ENCODE peak calls at places on chromosome 17, in six cellular contexts. One of them, this sample, is unnamed.

GRCh38 chr17:13181683-13182082 is 163.9 kb upstream of the ELAC2 start:
- DNase-seq in mesendoderm: no peak
- DNase-seq in stimulated activated CD4-positive, alpha-beta T cell treated with anti-CD3 and anti-CD28 coated beads, Interleukin-12 subunit alpha, Interleukin-12 subunit beta, amount 100 ng/mL, for 24 hours: no peak
- DNase-seq in GM04504: no peak
- DNase-seq in T-helper 17 cell: no peak
- DNase-seq in fibroblast of lung: no peak
- DNase-seq in this sample: no peak

GRCh38 chr17:28888832-28889231 is 8.7 kb downstream of the FLOT2 start:
- DNase-seq in mesendoderm: no peak
- DNase-seq in T-helper 17 cell: no peak
- DNase-seq in fibroblast of lung: no peak
- DNase-seq in stimulated activated CD4-positive, alpha-beta T cell treated with anti-CD3 and anti-CD28 coated beads, Interleukin-12 subunit alpha, Interleukin-12 subunit beta, amount 100 ng/mL, for 24 hours: no peak
- DNase-seq in GM04504: no peak
- DNase-seq in this sample: no peak

GRCh38 chr17:56756536-56756935 is 77.2 kb downstream of the C17orf67 start:
- DNase-seq in mesendoderm: no peak
- DNase-seq in stimulated activated CD4-positive, alpha-beta T cell treated with anti-CD3 and anti-CD28 coated beads, Interleukin-12 subunit alpha, Interleukin-12 subunit beta, amount 100 ng/mL, for 24 hours: no peak
- DNase-seq in T-helper 17 cell: no peak
- DNase-seq in fibroblast of lung: peak
- DNase-seq in GM04504: peak
- DNase-seq in this sample: no peak

GRCh38 chr17:79572136-79572915 is 38.5 kb downstream of the RBFOX3 start:
- DNase-seq in stimulated activated CD4-positive, alpha-beta T cell treated with anti-CD3 and anti-CD28 coated beads, Interleukin-12 subunit alpha, Interleukin-12 subunit beta, amount 100 ng/mL, for 24 hours: no peak
- DNase-seq in GM04504: no peak
- DNase-seq in T-helper 17 cell: no peak
- DNase-seq in fibroblast of lung: no peak
- DNase-seq in mesendoderm: peak
- DNase-seq in this sample: no peak

GRCh38 chr17:65190467-65191095 is 53.4 kb downstream of the RGS9 start:
- DNase-seq in T-helper 17 cell: no peak
- DNase-seq in stimulated activated CD4-positive, alpha-beta T cell treated with anti-CD3 and anti-CD28 coated beads, Interleukin-12 subunit alpha, Interleukin-12 subunit beta, amount 100 ng/mL, for 24 hours: no peak
- DNase-seq in mesendoderm: no peak
- DNase-seq in fibroblast of lung: peak
- DNase-seq in GM04504: no peak
- DNase-seq in this sample: no peak

GRCh38 chr17:4576729-4577322 is 7.5 kb upstream of the SMTNL2 start:
- DNase-seq in fibroblast of lung: peak
- DNase-seq in stimulated activated CD4-positive, alpha-beta T cell treated with anti-CD3 and anti-CD28 coated beads, Interleukin-12 subunit alpha, Interleukin-12 subunit beta, amount 100 ng/mL, for 24 hours: no peak
- DNase-seq in mesendoderm: peak
- DNase-seq in T-helper 17 cell: no peak
- DNase-seq in GM04504: no peak
- DNase-seq in this sample: no peak

GRCh38 chr17:18129041-18129502 is 20.5 kb downstream of the MYO15A start:
- DNase-seq in fibroblast of lung: peak
- DNase-seq in GM04504: no peak
- DNase-seq in stimulated activated CD4-positive, alpha-beta T cell treated with anti-CD3 and anti-CD28 coated beads, Interleukin-12 subunit alpha, Interleukin-12 subunit beta, amount 100 ng/mL, for 24 hours: no peak
- DNase-seq in mesendoderm: no peak
- DNase-seq in T-helper 17 cell: no peak
- DNase-seq in this sample: peak

GRCh38 chr17:73028311-73028755 is 64.2 kb downstream of the SLC39A11 start:
- DNase-seq in stimulated activated CD4-positive, alpha-beta T cell treated with anti-CD3 and anti-CD28 coated beads, Interleukin-12 subunit alpha, Interleukin-12 subunit beta, amount 100 ng/mL, for 24 hours: no peak
- DNase-seq in T-helper 17 cell: no peak
- DNase-seq in GM04504: no peak
- DNase-seq in fibroblast of lung: peak
- DNase-seq in mesendoderm: no peak
- DNase-seq in this sample: no peak

GRCh38 chr17:80830020-80830780 is 161.4 kb upstream of the CHMP6 start:
- DNase-seq in T-helper 17 cell: no peak
- DNase-seq in GM04504: no peak
- DNase-seq in mesendoderm: no peak
- DNase-seq in fibroblast of lung: no peak
- DNase-seq in stimulated activated CD4-positive, alpha-beta T cell treated with anti-CD3 and anti-CD28 coated beads, Interleukin-12 subunit alpha, Interleukin-12 subunit beta, amount 100 ng/mL, for 24 hours: no peak
- DNase-seq in this sample: no peak

This sample was measured in Caki2.